ENCODE peak calls at places on chromosomes 4 and X, in ten cellular contexts. C, F, X, E, J, W, O, P, Q and T are unnamed samples.

GRCh38 chr4:985123-985830 is 1.6 kb upstream of the IDUA start:
- DNase-seq in J (no peak), E (peak), O (peak), P (peak), F (peak), W (peak), C (no peak), X (peak), Q (peak), T (peak)

GRCh38 chr4:25953740-25954139 is 39.7 kb downstream of the SMIM20 start:
- DNase-seq in C (no peak), E (no peak), J (no peak), F (no peak), W (no peak), X (no peak), P (peak), Q (peak), O (no peak), T (no peak)

GRCh38 chr4:121156822-121157769 is 7.0 kb downstream of the TNIP3 start:
- DNase-seq in J (no peak), X (peak), O (peak), Q (peak), C (no peak), E (peak), F (no peak), W (no peak), P (peak), T (no peak)

GRCh38 chr4:10554694-10555093 is 97.5 kb upstream of the ZNF518B start:
- DNase-seq in E (peak), W (peak), O (peak), P (peak), Q (peak), X (peak), C (peak), J (peak), F (peak), T (peak)

GRCh38 chrX:9308426-9308825 is 156.4 kb upstream of the TBL1X start:
- DNase-seq in W (no peak), F (no peak), J (no peak), O (no peak), P (no peak), Q (peak), E (no peak), C (no peak), X (no peak), T (no peak)

GRCh38 chr4:76947369-76947768 is 2.2 kb upstream of the SEPTIN11 start:
- DNase-seq in P (no peak), O (no peak), X (no peak), Q (no peak), W (no peak), C (no peak), J (no peak), E (no peak), F (no peak), T (no peak)

GRCh38 chr4:120481711-120482110 is 415.1 kb upstream of the MAD2L1 start:
- DNase-seq in Q (no peak), F (no peak), C (no peak), O (no peak), E (no peak), P (no peak), X (no peak), W (no peak), J (no peak), T (no peak)

GRCh38 chr4:42515156-42515884 is 118.0 kb downstream of the SHISA3 start:
- DNase-seq in P (no peak), E (no peak), O (no peak), Q (peak), W (no peak), C (no peak), X (no peak), J (no peak), F (no peak), T (no peak)

GRCh38 chr4:11073621-11074051 is 355.1 kb downstream of the HS3ST1 start:
- DNase-seq in J (peak), Q (no peak), C (no peak), X (no peak), F (no peak), O (no peak), E (no peak), P (no peak), W (no peak), T (no peak)

GRCh38 chr4:38132843-38133662 is 172.9 kb downstream of the PTTG2 start:
- DNase-seq in O (no peak), J (no peak), F (no peak), W (no peak), P (no peak), X (peak), C (no peak), Q (no peak), E (no peak), T (peak)

GRCh38 chr4:154467886-154468285 is 23.7 kb downstream of the DCHS2 start:
- DNase-seq in P (no peak), O (no peak), C (no peak), Q (no peak), J (no peak), X (no peak), F (no peak), W (no peak), E (no peak), T (no peak)

GRCh38 chr4:106316773-106317409 is 541 bp downstream of the AIMP1 start:
- DNase-seq in P (no peak), X (no peak), O (no peak), J (no peak), F (no peak), C (no peak), Q (no peak), W (no peak), E (no peak), T (no peak)

GRCh38 chrX:103343105-103343504 is 13.1 kb downstream of the TCEAL7 start:
- DNase-seq in E (peak), P (no peak), W (no peak), Q (peak), X (peak), C (peak), J (peak), F (no peak), O (peak), T (no peak)

GRCh38 chr4:1693131-1693896 is 9.2 kb upstream of the FAM53A start:
- DNase-seq in F (peak), C (no peak), J (no peak), P (peak), W (peak), Q (peak), O (peak), X (peak), E (peak), T (peak)

GRCh38 chr4:109495514-109495913 is 61.9 kb downstream of the SEC24B start:
- DNase-seq in C (no peak), E (no peak), X (no peak), O (no peak), F (no peak), P (no peak), J (no peak), Q (no peak), W (no peak), T (no peak)

GRCh38 chrX:31213941-31214340 is 142.1 kb upstream of the FTHL17 start:
- DNase-seq in W (no peak), X (peak), Q (peak), P (no peak), C (no peak), O (no peak), F (no peak), J (no peak), E (no peak), T (no peak)

GRCh38 chrX:150162141-150162540 is 201.0 kb upstream of the MAMLD1 start:
- DNase-seq in X (peak), Q (no peak), O (no peak), E (no peak), W (no peak), P (no peak), C (no peak), F (no peak), J (no peak), T (no peak)

GRCh38 chr4:19438228-19438627 is 813.5 kb upstream of the SLIT2 start:
- DNase-seq in E (no peak), O (no peak), Q (no peak), C (no peak), P (no peak), F (no peak), J (no peak), W (no peak), X (no peak), T (no peak)

GRCh38 chrX:133649659-133650058 is 234.4 kb upstream of the GPC4 start:
- DNase-seq in W (no peak), J (no peak), C (no peak), P (peak), Q (no peak), O (no peak), X (no peak), E (no peak), F (no peak), T (no peak)